ENCODE peak calls at places on chromosomes 11 and 22, in five cellular contexts. One of them, this sample, is unnamed.

GRCh38 chr11:19508166-19508565 is 204.5 kb upstream of the NAV2 start:
- DNase-seq in Right ventricle myocardium superior: no peak
- DNase-seq in NCI-H524 treated with DMSO at 0.1 percent for 48 hours: no peak
- DNase-seq in dorsolateral prefrontal cortex: no peak
- DNase-seq in tibial nerve: peak
- DNase-seq in this sample: no peak

GRCh38 chr11:5992150-5992549 is 5.4 kb upstream of the OR52L1 start:
- DNase-seq in Right ventricle myocardium superior: no peak
- DNase-seq in NCI-H524 treated with DMSO at 0.1 percent for 48 hours: no peak
- DNase-seq in dorsolateral prefrontal cortex: no peak
- DNase-seq in tibial nerve: no peak
- DNase-seq in this sample: no peak

GRCh38 chr22:38180841-38181452 is 683 bp downstream of the PLA2G6 start:
- DNase-seq in Right ventricle myocardium superior: peak
- DNase-seq in NCI-H524 treated with DMSO at 0.1 percent for 48 hours: no peak
- DNase-seq in dorsolateral prefrontal cortex: no peak
- DNase-seq in tibial nerve: peak
- DNase-seq in this sample: no peak

GRCh38 chr22:23800297-23801237 is 13.8 kb downstream of the SMARCB1 start:
- DNase-seq in Right ventricle myocardium superior: no peak
- DNase-seq in NCI-H524 treated with DMSO at 0.1 percent for 48 hours: no peak
- DNase-seq in dorsolateral prefrontal cortex: no peak
- DNase-seq in tibial nerve: no peak
- DNase-seq in this sample: no peak

GRCh38 chr11:96211433-96211832 is 131.6 kb downstream of the MAML2 start:
- DNase-seq in Right ventricle myocardium superior: no peak
- DNase-seq in NCI-H524 treated with DMSO at 0.1 percent for 48 hours: no peak
- DNase-seq in dorsolateral prefrontal cortex: no peak
- DNase-seq in tibial nerve: no peak
- DNase-seq in this sample: no peak

GRCh38 chr11:126416542-126417090 is 61.1 kb downstream of the ST3GAL4 start:
- DNase-seq in Right ventricle myocardium superior: peak
- DNase-seq in NCI-H524 treated with DMSO at 0.1 percent for 48 hours: no peak
- DNase-seq in dorsolateral prefrontal cortex: peak
- DNase-seq in tibial nerve: peak
- DNase-seq in this sample: peak

GRCh38 chr11:17506314-17506713 is 29.7 kb upstream of the ABCC8 start:
- DNase-seq in Right ventricle myocardium superior: peak
- DNase-seq in NCI-H524 treated with DMSO at 0.1 percent for 48 hours: no peak
- DNase-seq in dorsolateral prefrontal cortex: no peak
- DNase-seq in tibial nerve: no peak
- DNase-seq in this sample: no peak

GRCh38 chr11:93528757-93529639 is 14.2 kb downstream of the SMCO4 start:
- DNase-seq in Right ventricle myocardium superior: peak
- DNase-seq in NCI-H524 treated with DMSO at 0.1 percent for 48 hours: peak
- DNase-seq in dorsolateral prefrontal cortex: no peak
- DNase-seq in tibial nerve: peak
- DNase-seq in this sample: no peak

GRCh38 chr11:116481126-116481644 is 291.6 kb downstream of the BUD13 start:
- DNase-seq in Right ventricle myocardium superior: no peak
- DNase-seq in NCI-H524 treated with DMSO at 0.1 percent for 48 hours: peak
- DNase-seq in dorsolateral prefrontal cortex: no peak
- DNase-seq in tibial nerve: no peak
- DNase-seq in this sample: no peak

GRCh38 chr22:36776722-36777121 is 803 bp upstream of the IFT27 start:
- DNase-seq in Right ventricle myocardium superior: no peak
- DNase-seq in NCI-H524 treated with DMSO at 0.1 percent for 48 hours: no peak
- DNase-seq in dorsolateral prefrontal cortex: no peak
- DNase-seq in tibial nerve: no peak
- DNase-seq in this sample: no peak

GRCh38 chr11:125637840-125638239 is 12.9 kb downstream of the CHEK1 start:
- DNase-seq in Right ventricle myocardium superior: no peak
- DNase-seq in NCI-H524 treated with DMSO at 0.1 percent for 48 hours: no peak
- DNase-seq in dorsolateral prefrontal cortex: no peak
- DNase-seq in tibial nerve: no peak
- DNase-seq in this sample: no peak

GRCh38 chr11:70415642-70416395 is 17.5 kb downstream of the CTTN start:
- DNase-seq in Right ventricle myocardium superior: no peak
- DNase-seq in NCI-H524 treated with DMSO at 0.1 percent for 48 hours: no peak
- DNase-seq in dorsolateral prefrontal cortex: no peak
- DNase-seq in tibial nerve: no peak
- DNase-seq in this sample: no peak

GRCh38 chr22:50620861-50621490 is 7.0 kb downstream of the ARSA start:
- DNase-seq in Right ventricle myocardium superior: peak
- DNase-seq in NCI-H524 treated with DMSO at 0.1 percent for 48 hours: no peak
- DNase-seq in dorsolateral prefrontal cortex: no peak
- DNase-seq in tibial nerve: no peak
- DNase-seq in this sample: no peak

GRCh38 chr11:109046284-109046992 is 375.6 kb upstream of the C11orf87 start:
- DNase-seq in Right ventricle myocardium superior: no peak
- DNase-seq in NCI-H524 treated with DMSO at 0.1 percent for 48 hours: no peak
- DNase-seq in dorsolateral prefrontal cortex: no peak
- DNase-seq in tibial nerve: no peak
- DNase-seq in this sample: no peak

GRCh38 chr11:130636672-130637463 is 188.4 kb downstream of the ADAMTS15 start:
- DNase-seq in Right ventricle myocardium superior: no peak
- DNase-seq in NCI-H524 treated with DMSO at 0.1 percent for 48 hours: no peak
- DNase-seq in dorsolateral prefrontal cortex: no peak
- DNase-seq in tibial nerve: no peak
- DNase-seq in this sample: no peak